ENCODE peak calls at places on chromosomes 13 and 19, in ten cellular contexts. M is Calu3, L is tibial nerve, T is GM12865, C is H9, Q is endothelial cell, H is HFF-Myc, D is PC-9, E is heart left ventricle, J is AG09309. Y is an unnamed sample.

GRCh38 chr13:80030491-80030890 is 310.4 kb downstream of the SPRY2 start:
- DNase-seq in M (peak), L (no peak), T (peak), C (no peak), Q (peak), H (peak), D (peak), E (peak), J (no peak), Y (no peak)

GRCh38 chr19:6042776-6043726 is 65.1 kb upstream of the RANBP3 start:
- DNase-seq in M (no peak), L (no peak), T (no peak), C (no peak), Q (no peak), H (no peak), D (no peak), E (no peak), J (no peak), Y (no peak)

GRCh38 chr19:29662604-29663404 is 2.5 kb upstream of the PLEKHF1 start:
- DNase-seq in M (no peak), L (no peak), T (no peak), C (no peak), Q (no peak), H (no peak), D (peak), E (peak), J (peak), Y (no peak)

GRCh38 chr19:34324320-34324719 is 40.7 kb upstream of the GPI start:
- DNase-seq in M (no peak), L (no peak), T (no peak), C (no peak), Q (no peak), H (no peak), D (no peak), E (no peak), J (no peak), Y (no peak)

GRCh38 chr19:12689581-12690216 is 1.9 kb downstream of the GNG14 start:
- DNase-seq in M (no peak), L (no peak), T (no peak), C (no peak), Q (no peak), H (no peak), D (no peak), E (no peak), J (no peak), Y (no peak)

GRCh38 chr19:3868770-3869456 is at the start of gene ZFR2:
- DNase-seq in M (no peak), L (no peak), T (no peak), C (peak), Q (peak), H (no peak), D (no peak), E (no peak), J (no peak), Y (no peak)

GRCh38 chr19:3225677-3226093 is 1.2 kb downstream of the CELF5 start:
- DNase-seq in M (no peak), L (no peak), T (no peak), C (no peak), Q (no peak), H (no peak), D (no peak), E (no peak), J (no peak), Y (no peak)

GRCh38 chr19:54248016-54248601 is 5.5 kb upstream of the LILRA6 start:
- DNase-seq in M (no peak), L (no peak), T (peak), C (no peak), Q (no peak), H (no peak), D (no peak), E (peak), J (no peak), Y (no peak)

GRCh38 chr13:66348745-66349720 is 881.1 kb downstream of the PCDH9 start:
- DNase-seq in M (no peak), L (no peak), T (no peak), C (no peak), Q (no peak), H (no peak), D (no peak), E (peak), J (no peak), Y (no peak)

GRCh38 chr19:45526143-45526542 is 18.9 kb downstream of the VASP start:
- DNase-seq in M (peak), L (no peak), T (no peak), C (peak), Q (peak), H (no peak), D (peak), E (peak), J (no peak), Y (no peak)

GRCh38 chr13:49652691-49653305 is 24.5 kb downstream of the ARL11 start:
- DNase-seq in M (peak), L (no peak), T (peak), C (peak), Q (peak), H (no peak), D (peak), E (no peak), J (no peak), Y (no peak)

GRCh38 chr13:21048901-21049655 is 12.3 kb downstream of the LATS2 start:
- DNase-seq in M (no peak), L (no peak), T (no peak), C (no peak), Q (no peak), H (no peak), D (no peak), E (no peak), J (no peak), Y (no peak)

GRCh38 chr13:26721251-26721939 is 39.2 kb downstream of the GPR12 start:
- DNase-seq in M (no peak), L (no peak), T (peak), C (no peak), Q (no peak), H (no peak), D (no peak), E (no peak), J (no peak), Y (no peak)

GRCh38 chr13:90683711-90684131 is 663.8 kb upstream of the MIR17HG start:
- DNase-seq in M (no peak), L (no peak), T (no peak), C (no peak), Q (no peak), H (no peak), D (no peak), E (no peak), J (no peak), Y (no peak)

GRCh38 chr19:920051-920857 is 3.1 kb downstream of the KISS1R start:
- DNase-seq in M (peak), L (no peak), T (peak), C (no peak), Q (no peak), H (no peak), D (no peak), E (no peak), J (no peak), Y (no peak)

GRCh38 chr19:1417145-1417544 is 9.8 kb downstream of the DAZAP1 start:
- DNase-seq in M (no peak), L (no peak), T (no peak), C (no peak), Q (no peak), H (no peak), D (no peak), E (no peak), J (no peak), Y (no peak)

GRCh38 chr19:36638862-36639510 is 27.7 kb downstream of the ZNF461 start:
- DNase-seq in M (no peak), L (no peak), T (no peak), C (no peak), Q (no peak), H (no peak), D (no peak), E (no peak), J (no peak), Y (no peak)

GRCh38 chr13:97499181-97499580 is 65.2 kb downstream of the RAP2A start:
- DNase-seq in M (no peak), L (no peak), T (no peak), C (no peak), Q (no peak), H (no peak), D (no peak), E (no peak), J (no peak), Y (no peak)

GRCh38 chr13:74820809-74821208 is 661.2 kb downstream of the TBC1D4 start:
- DNase-seq in M (no peak), L (no peak), T (no peak), C (peak), Q (no peak), H (no peak), D (no peak), E (no peak), J (no peak), Y (no peak)

GRCh38 chr19:18233224-18233825 is 7.1 kb upstream of the PDE4C start:
- DNase-seq in M (peak), L (no peak), T (peak), C (peak), Q (peak), H (no peak), D (peak), E (peak), J (no peak), Y (peak)

GRCh38 chr19:33721735-33722297 is 74.9 kb upstream of the KCTD15 start:
- DNase-seq in M (no peak), L (no peak), T (no peak), C (no peak), Q (no peak), H (no peak), D (no peak), E (no peak), J (no peak), Y (no peak)

GRCh38 chr13:39809466-39809865 is 154.0 kb downstream of the COG6 start:
- DNase-seq in M (no peak), L (no peak), T (no peak), C (no peak), Q (no peak), H (no peak), D (no peak), E (no peak), J (no peak), Y (no peak)

GRCh38 chr19:39160523-39160861 is 34.9 kb downstream of the PAK4 start:
- DNase-seq in M (no peak), L (peak), T (no peak), C (no peak), Q (no peak), H (no peak), D (no peak), E (no peak), J (peak), Y (no peak)

GRCh38 chr13:49643003-49643651 is 14.8 kb downstream of the ARL11 start:
- DNase-seq in M (no peak), L (no peak), T (peak), C (no peak), Q (no peak), H (no peak), D (no peak), E (no peak), J (no peak), Y (no peak)

GRCh38 chr13:111555268-111555633 is 234.8 kb downstream of the TEX29 start:
- DNase-seq in M (no peak), L (no peak), T (no peak), C (no peak), Q (no peak), H (no peak), D (no peak), E (no peak), J (no peak), Y (no peak)

GRCh38 chr19:6047741-6048231 is 62.5 kb downstream of the RFX2 start:
- DNase-seq in M (peak), L (no peak), T (peak), C (peak), Q (peak), H (no peak), D (no peak), E (no peak), J (no peak), Y (no peak)

GRCh38 chr13:110519046-110519445 is 42.5 kb downstream of the RAB20 start:
- DNase-seq in M (no peak), L (no peak), T (no peak), C (no peak), Q (no peak), H (no peak), D (no peak), E (no peak), J (no peak), Y (no peak)

GRCh38 chr13:99382428-99383133 is 75.4 kb upstream of the GPR183 start:
- DNase-seq in M (no peak), L (no peak), T (no peak), C (peak), Q (no peak), H (no peak), D (no peak), E (no peak), J (no peak), Y (no peak)

GRCh38 chr13:73717632-73718031 is 416.6 kb downstream of the KLF12 start:
- DNase-seq in M (no peak), L (no peak), T (no peak), C (no peak), Q (no peak), H (no peak), D (no peak), E (no peak), J (no peak), Y (no peak)

GRCh38 chr19:5578094-5578846 is 10.5 kb upstream of the TINCR start:
- DNase-seq in M (peak), L (no peak), T (peak), C (peak), Q (peak), H (peak), D (no peak), E (peak), J (no peak), Y (peak)

GRCh38 chr13:85974604-85975366 is 175.6 kb upstream of the SLITRK6 start:
- DNase-seq in M (no peak), L (no peak), T (no peak), C (no peak), Q (no peak), H (no peak), D (no peak), E (no peak), J (no peak), Y (no peak)

GRCh38 chr13:85969331-85969730 is 170.1 kb upstream of the SLITRK6 start:
- DNase-seq in M (no peak), L (no peak), T (no peak), C (no peak), Q (no peak), H (no peak), D (no peak), E (no peak), J (no peak), Y (no peak)

DNA sequence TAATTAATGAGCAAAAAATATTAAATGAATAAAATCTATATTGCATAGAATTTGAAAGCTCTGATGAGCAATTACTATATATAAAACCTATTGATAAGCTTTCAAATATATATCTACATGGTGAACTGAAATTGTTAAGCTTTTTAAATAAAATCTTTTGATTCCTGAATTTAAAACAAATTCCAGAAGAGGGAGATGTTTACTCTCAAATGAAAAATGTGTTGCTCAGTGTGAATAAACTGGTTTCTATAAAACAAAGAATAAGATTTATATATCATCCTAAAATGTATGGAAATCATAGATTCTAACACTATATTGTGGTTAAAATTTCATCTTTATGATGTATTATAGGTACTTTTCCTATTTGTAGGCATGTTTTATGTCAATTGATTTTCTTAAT is 171.5 kb upstream of the SLITRK6 start:
- DNase-seq in M (no peak), L (no peak), T (no peak), C (no peak), Q (no peak), H (no peak), D (no peak), E (no peak), J (no peak), Y (no peak)
- TF ChIP-seq CTCF in M (no peak), L (no peak), T (no peak), C (no peak), Q (no peak), H (no peak), D (peak), E (no peak), J (no peak), Y (peak)

GRCh38 chr19:15296841-15297415 is 35.4 kb downstream of the BRD4 start:
- DNase-seq in M (no peak), L (no peak), T (no peak), C (no peak), Q (no peak), H (no peak), D (no peak), E (no peak), J (no peak), Y (no peak)
- TF ChIP-seq CTCF in M (no peak), L (no peak), T (no peak), C (no peak), Q (no peak), H (no peak), D (no peak), E (no peak), J (no peak), Y (no peak)

DNA sequence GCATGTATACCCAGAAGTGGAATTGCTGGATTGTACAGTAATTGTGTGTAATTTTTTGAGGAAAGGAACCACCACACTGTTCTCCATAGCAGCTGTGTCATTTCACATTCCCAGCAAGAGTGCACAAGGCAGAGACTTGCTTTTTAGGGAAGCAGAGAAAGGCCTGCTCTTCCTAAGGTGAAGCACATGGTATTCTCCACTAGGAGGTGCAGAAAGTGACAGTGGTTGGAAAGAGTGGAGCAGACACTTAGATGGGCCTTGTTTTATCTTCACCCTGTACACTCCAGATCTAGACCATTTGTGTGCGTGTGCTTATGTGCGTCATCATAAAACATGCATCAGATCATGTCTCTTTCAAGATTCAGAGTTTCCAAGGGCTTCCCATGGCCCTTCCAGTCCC is 35.0 kb downstream of the FAM124A start:
- DNase-seq in M (no peak), L (no peak), T (no peak), C (no peak), Q (no peak), H (no peak), D (no peak), E (no peak), J (no peak), Y (no peak)
- TF ChIP-seq CTCF in M (no peak), L (no peak), T (no peak), C (peak), Q (no peak), H (no peak), D (no peak), E (no peak), J (no peak), Y (no peak)

GRCh38 chr19:40420451-40420765 is 5.4 kb downstream of the SERTAD1 start:
- DNase-seq in M (no peak), L (no peak), T (no peak), C (no peak), Q (no peak), H (no peak), D (no peak), E (no peak), J (no peak), Y (no peak)

GRCh38 chr19:40419780-40420179 is 6.0 kb downstream of the SERTAD1 start:
- DNase-seq in M (no peak), L (no peak), T (no peak), C (no peak), Q (no peak), H (no peak), D (no peak), E (no peak), J (no peak), Y (no peak)

GRCh38 chr19:40418040-40418439 is 4.9 kb upstream of the PRX start:
- DNase-seq in M (no peak), L (no peak), T (no peak), C (no peak), Q (no peak), H (no peak), D (no peak), E (no peak), J (no peak), Y (no peak)

GRCh38 chr19:40417714-40417996 is 4.5 kb upstream of the PRX start:
- DNase-seq in M (no peak), L (no peak), T (no peak), C (no peak), Q (no peak), H (no peak), D (no peak), E (no peak), J (no peak), Y (no peak)

GRCh38 chr19:40419066-40419612 is 6.0 kb upstream of the PRX start:
- DNase-seq in M (no peak), L (no peak), T (peak), C (peak), Q (no peak), H (no peak), D (no peak), E (no peak), J (no peak), Y (no peak)
- TF ChIP-seq CTCF in M (no peak), L (no peak), T (no peak), C (no peak), Q (no peak), H (no peak), D (no peak), E (no peak), J (no peak), Y (no peak)

GRCh38 chr19:14197882-14198281 is 8.1 kb downstream of the ADGRL1 start:
- DNase-seq in M (no peak), L (no peak), T (no peak), C (no peak), Q (no peak), H (no peak), D (no peak), E (no peak), J (no peak), Y (no peak)

GRCh38 chr19:14203258-14203657 is 2.7 kb downstream of the ADGRL1 start:
- DNase-seq in M (no peak), L (no peak), T (no peak), C (no peak), Q (no peak), H (no peak), D (no peak), E (no peak), J (no peak), Y (no peak)

GRCh38 chr19:14198384-14199376 is 7.3 kb downstream of the ADGRL1 start:
- DNase-seq in M (no peak), L (no peak), T (no peak), C (no peak), Q (no peak), H (no peak), D (no peak), E (no peak), J (no peak), Y (no peak)
- TF ChIP-seq CTCF in M (no peak), L (no peak), T (no peak), C (peak), Q (no peak), H (peak), D (peak), E (no peak), J (peak), Y (no peak)

DNA sequence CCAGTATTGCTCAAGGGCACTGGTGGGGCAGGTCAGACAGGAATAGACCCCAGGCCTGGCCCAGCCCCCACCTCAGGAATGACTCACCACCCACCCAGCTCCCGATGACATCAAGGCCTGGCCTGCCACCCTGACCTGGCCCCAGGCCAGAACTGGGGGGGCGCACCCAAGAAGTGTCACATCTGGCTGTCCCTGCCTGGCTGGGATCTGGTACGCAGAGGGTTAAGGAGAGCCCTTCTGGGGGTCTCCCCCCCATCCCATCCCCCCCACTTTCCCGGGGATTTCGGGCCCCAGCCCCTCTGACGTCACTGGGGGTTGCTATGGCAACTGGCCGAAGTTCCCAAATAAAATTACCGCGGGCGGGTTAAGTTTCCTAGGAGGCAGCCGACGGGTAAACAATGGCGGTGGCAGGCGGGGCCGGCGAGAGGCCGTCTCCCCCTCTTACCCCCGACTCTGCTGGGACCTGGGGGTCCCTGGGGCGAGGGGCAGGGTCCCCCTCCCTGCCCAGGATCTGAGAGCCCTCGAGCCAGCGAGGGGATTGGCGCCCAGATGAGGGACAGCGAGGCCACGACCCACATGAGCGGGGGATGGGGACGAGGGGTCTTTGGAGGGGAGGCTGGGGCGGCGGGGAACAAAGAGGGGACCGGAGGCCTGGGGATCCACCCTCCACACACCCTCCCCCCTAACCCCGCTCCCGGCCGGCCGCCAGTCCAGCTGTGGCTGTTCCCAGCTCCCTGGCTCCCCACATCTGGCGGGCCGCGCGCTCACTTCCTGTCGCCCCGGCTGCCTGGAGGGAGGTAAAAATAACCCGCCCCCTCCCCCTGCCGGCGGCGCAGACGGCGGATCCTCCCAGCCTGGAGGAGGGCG is 29.7 kb upstream of the NANOS3 start:
- DNase-seq in M (peak), L (peak), T (peak), C (peak), Q (peak), H (no peak), D (peak), E (peak), J (no peak), Y (peak)
- TF ChIP-seq CTCF in M (no peak), L (peak), T (no peak), C (peak), Q (peak), H (no peak), D (peak), E (peak), J (peak), Y (peak)

GRCh38 chr19:55777528-55777927 is 8.6 kb downstream of the RFPL4AL1 start:
- DNase-seq in M (peak), L (no peak), T (peak), C (no peak), Q (no peak), H (no peak), D (no peak), E (no peak), J (no peak), Y (no peak)
- TF ChIP-seq CTCF in M (no peak), L (no peak), T (peak), C (no peak), Q (no peak), H (no peak), D (peak), E (no peak), J (no peak), Y (no peak)

Y was measured in mesothelial cell of epicardium.